ENCODE peak calls at places on chromosomes 5 and 9, in eight cellular contexts. N, R, D, V, B, Z, F and K are unnamed samples.

GRCh38 chr9:92385474-92385873 is 18.9 kb downstream of the OGN start:
- DNase-seq in R (no peak), F (no peak), V (no peak), N (no peak), Z (no peak), D (no peak), B (no peak), K (no peak)

GRCh38 chr5:952597-953271 is 55.9 kb upstream of the NKD2 start:
- DNase-seq in N (no peak), R (no peak), D (no peak), F (no peak), V (no peak), B (no peak), Z (no peak), K (no peak)

GRCh38 chr5:77630246-77631165 is 8.0 kb downstream of the OTP start:
- DNase-seq in V (no peak), F (no peak), Z (no peak), B (peak; percentile 67), R (no peak), D (peak; percentile 67), N (no peak), K (no peak)

GRCh38 chr9:116145036-116145435 is 8.6 kb upstream of the PAPPA start:
- DNase-seq in V (no peak), B (no peak), D (no peak), N (no peak), Z (peak; percentile 51), F (no peak), R (no peak), K (no peak)

GRCh38 chr9:1051286-1052118 is 1.3 kb downstream of the DMRT2 start:
- DNase-seq in V (no peak), R (no peak), B (peak; percentile 83), Z (no peak), D (peak; percentile 66), N (no peak), F (no peak), K (peak; percentile 56)

GRCh38 chr5:23223846-23224245 is 283.6 kb upstream of the PRDM9 start:
- DNase-seq in F (no peak), D (no peak), N (no peak), Z (peak; percentile 12), B (no peak), R (no peak), V (no peak), K (no peak)

GRCh38 chr5:59864718-59865117 is 28.8 kb downstream of the PDE4D start:
- DNase-seq in D (no peak), V (no peak), N (no peak), B (no peak), R (no peak), Z (no peak), F (no peak), K (no peak)

GRCh38 chr5:26868504-26868903 is 169.9 kb downstream of the CDH9 start:
- DNase-seq in Z (no peak), R (no peak), F (no peak), B (no peak), D (no peak), V (no peak), N (no peak), K (no peak)

GRCh38 chr5:144487761-144488160 is 317.1 kb downstream of the KCTD16 start:
- DNase-seq in Z (no peak), N (peak; percentile 25), F (no peak), R (no peak), D (no peak), B (no peak), V (no peak), K (no peak)

GRCh38 chr5:101424530-101425175 is 521.6 kb upstream of the ST8SIA4 start:
- DNase-seq in D (no peak), R (no peak), V (no peak), N (no peak), B (no peak), F (peak; percentile 73), Z (peak; percentile 58), K (no peak)

GRCh38 chr9:113962391-113962790 is 86.3 kb downstream of the ZNF618 start:
- DNase-seq in Z (no peak), V (no peak), B (no peak), R (no peak), N (no peak), D (no peak), F (no peak), K (no peak)

GRCh38 chr9:22084336-22085035 is 75.4 kb upstream of the CDKN2B start:
- DNase-seq in N (peak; percentile 94), Z (peak; percentile 95), F (peak; percentile 97), R (no peak), V (no peak), B (no peak), D (no peak), K (no peak)

GRCh38 chr5:82405166-82405565 is 127.0 kb upstream of the RPS23 start:
- DNase-seq in D (no peak), B (no peak), R (no peak), F (peak; percentile 87), Z (peak; percentile 89), N (peak; percentile 74), V (no peak), K (no peak)

GRCh38 chr5:180868960-180869359 is 7.9 kb upstream of the ZFP62 start:
- DNase-seq in D (peak; percentile 86), V (peak; percentile 84), Z (peak; percentile 73), N (peak; percentile 69), R (peak; percentile 57), F (peak; percentile 68), B (peak; percentile 84), K (peak; percentile 87)

GRCh38 chr5:127650022-127650421 is 1.1 kb downstream of the CTXN3 start:
- DNase-seq in D (no peak), N (no peak), R (no peak), F (no peak), B (no peak), V (no peak), Z (peak; percentile 51), K (no peak)

GRCh38 chr5:123718238-123718637 is 206.3 kb downstream of the CSNK1G3 start:
- DNase-seq in N (no peak), V (no peak), R (no peak), Z (no peak), F (peak; percentile 17), D (no peak), B (no peak), K (no peak)

GRCh38 chr5:60410427-60410826 is 289.5 kb downstream of the DEPDC1B start:
- DNase-seq in F (no peak), Z (peak; percentile 67), V (no peak), D (no peak), N (no peak), R (no peak), B (no peak), K (no peak)

GRCh38 chr5:151663617-151664322 is 22.9 kb downstream of the SPARC start:
- DNase-seq in N (no peak), V (peak; percentile 85), R (no peak), F (no peak), Z (no peak), D (no peak), B (peak; percentile 69), K (peak; percentile 61)

GRCh38 chr5:102152906-102153787 is 142.9 kb downstream of the SLCO4C1 start:
- DNase-seq in R (no peak), D (no peak), B (no peak), F (no peak), N (no peak), V (no peak), Z (peak; percentile 34), K (no peak)